ENCODE peak calls at places on chromosomes 6 and 20, in seven cellular contexts. R is ACHN; O is nephron progenitor cell; N is T follicular helper cell; C is stimulated activated CD8-positive, alpha-beta memory T cell treated with anti-CD3 and anti-CD28 coated beads, Interleukin-4, amount 100 ng/mL, for 48 hours; T is HS-27A; M is WTC11. P is an unnamed sample.

GRCh38 chr20:55354700-55355099 is 650.6 kb downstream of the CBLN4 start:
- DNase-seq in R (no peak), O (no peak), N (no peak), C (no peak), T (no peak), M (no peak), P (no peak)

GRCh38 chr20:15863735-15864134 is 709.5 kb downstream of the KIF16B start:
- DNase-seq in R (no peak), O (no peak), N (no peak), C (no peak), T (no peak), M (no peak), P (no peak)

GRCh38 chr20:16966276-16966880 is 218.2 kb downstream of the OTOR start:
- DNase-seq in R (no peak), O (no peak), N (no peak), C (no peak), T (no peak), M (no peak), P (no peak)

GRCh38 chr20:16438100-16438499 is 135.1 kb downstream of the KIF16B start:
- DNase-seq in R (no peak), O (no peak), N (no peak), C (no peak), T (no peak), M (no peak), P (no peak)

GRCh38 chr6:80179691-80180090 is 73.2 kb downstream of the BCKDHB start:
- DNase-seq in R (peak; percentile 13), O (no peak), N (no peak), C (no peak), T (no peak), M (no peak), P (no peak)

GRCh38 chr6:167270499-167271307 is 20.4 kb upstream of the UNC93A start:
- DNase-seq in R (no peak), O (no peak), N (no peak), C (no peak), T (no peak), M (no peak), P (no peak)

GRCh38 chr20:45211569-45212474 is 5.0 kb downstream of the SEMG1 start:
- DNase-seq in R (no peak), O (no peak), N (no peak), C (no peak), T (no peak), M (no peak), P (no peak)

GRCh38 chr20:34921436-34921835 is 34.2 kb downstream of the GSS start:
- DNase-seq in R (no peak), O (no peak), N (no peak), C (peak; percentile 46), T (no peak), M (no peak), P (no peak)

GRCh38 chr6:21447987-21448386 is 145.6 kb upstream of the SOX4 start:
- DNase-seq in R (no peak), O (no peak), N (no peak), C (no peak), T (no peak), M (no peak), P (no peak)

GRCh38 chr6:10316327-10316726 is 98.5 kb downstream of the TFAP2A start:
- DNase-seq in R (no peak), O (no peak), N (no peak), C (no peak), T (peak; percentile 36), M (no peak), P (no peak)

GRCh38 chr6:126180585-126180984 is 159.3 kb upstream of the CENPW start:
- DNase-seq in R (peak; percentile 83), O (no peak), N (no peak), C (peak; percentile 41), T (peak; percentile 59), M (no peak), P (peak; percentile 87)

GRCh38 chr6:39231844-39232243 is 2.6 kb upstream of the KCNK5 start:
- DNase-seq in R (no peak), O (no peak), N (no peak), C (no peak), T (no peak), M (peak; percentile 41), P (no peak)

GRCh38 chr20:50338479-50339195 is 148.0 kb downstream of the CEBPB start:
- DNase-seq in R (no peak), O (no peak), N (no peak), C (peak; percentile 84), T (no peak), M (peak; percentile 41), P (no peak)

GRCh38 chr6:53282741-53283140 is 66.0 kb downstream of the ELOVL5 start:
- DNase-seq in R (no peak), O (no peak), N (no peak), C (no peak), T (no peak), M (no peak), P (no peak)

GRCh38 chr6:71457883-71458282 is 169.3 kb downstream of the OGFRL1 start:
- DNase-seq in R (no peak), O (no peak), N (no peak), C (no peak), T (no peak), M (no peak), P (no peak)

GRCh38 chr6:154796484-154796883 is 63.3 kb downstream of the SCAF8 start:
- DNase-seq in R (no peak), O (no peak), N (no peak), C (no peak), T (no peak), M (no peak), P (no peak)

GRCh38 chr6:137920331-137920730 is 53.3 kb downstream of the TNFAIP3 start:
- DNase-seq in R (no peak), O (no peak), N (no peak), C (no peak), T (no peak), M (no peak), P (no peak)

GRCh38 chr6:148293181-148293995 is 49.2 kb upstream of the SASH1 start:
- DNase-seq in R (no peak), O (no peak), N (no peak), C (no peak), T (no peak), M (no peak), P (no peak)

GRCh38 chr6:161257778-161258457 is 15.9 kb downstream of the AGPAT4 start:
- DNase-seq in R (peak; percentile 55), O (no peak), N (no peak), C (no peak), T (no peak), M (no peak), P (peak; percentile 88)

GRCh38 chr6:135088818-135089809 is 34.5 kb upstream of the HBS1L start:
- DNase-seq in R (peak; percentile 36), O (no peak), N (no peak), C (peak; percentile 38), T (peak; percentile 26), M (no peak), P (peak; percentile 41)

GRCh38 chr6:26233608-26234420 is 131.2 kb upstream of the BTN3A2 start:
- DNase-seq in R (peak; percentile 62), O (no peak), N (peak; percentile 54), C (peak; percentile 83), T (no peak), M (no peak), P (no peak)

GRCh38 chr6:104983776-104984175 is 26.9 kb downstream of the LIN28B start:
- DNase-seq in R (no peak), O (no peak), N (no peak), C (no peak), T (no peak), M (no peak), P (no peak)

GRCh38 chr6:3616565-3617176 is 134.8 kb downstream of the PXDC1 start:
- DNase-seq in R (no peak), O (no peak), N (no peak), C (no peak), T (no peak), M (no peak), P (no peak)

GRCh38 chr6:128554302-128554701 is 33.9 kb upstream of the PTPRK start:
- DNase-seq in R (peak; percentile 8), O (no peak), N (no peak), C (no peak), T (no peak), M (no peak), P (no peak)

GRCh38 chr20:46230811-46231282 is 77.5 kb downstream of the CDH22 start:
- DNase-seq in R (peak; percentile 60), O (peak; percentile 86), N (no peak), C (no peak), T (no peak), M (peak; percentile 84), P (no peak)

GRCh38 chr20:60748086-60748485 is 504.0 kb upstream of the CDH4 start:
- DNase-seq in R (no peak), O (no peak), N (no peak), C (no peak), T (no peak), M (no peak), P (no peak)

GRCh38 chr6:44043479-44044153 is 83.6 kb downstream of the MRPL14 start:
- DNase-seq in R (no peak), O (no peak), N (no peak), C (no peak), T (no peak), M (peak; percentile 54), P (no peak)

GRCh38 chr6:1391692-1392309 is 2.4 kb downstream of the FOXF2 start:
- DNase-seq in R (no peak), O (no peak), N (no peak), C (no peak), T (no peak), M (no peak), P (no peak)

GRCh38 chr20:10653593-10654288 is 20.1 kb downstream of the JAG1 start:
- DNase-seq in R (no peak), O (peak; percentile 35), N (no peak), C (no peak), T (no peak), M (no peak), P (no peak)

GRCh38 chr6:34476462-34476861 is 10.6 kb downstream of the PACSIN1 start:
- DNase-seq in R (no peak), O (no peak), N (no peak), C (no peak), T (no peak), M (no peak), P (no peak)

GRCh38 chr6:31441368-31442267 is 38.2 kb downstream of the MICA start:
- DNase-seq in R (peak; percentile 61), O (peak; percentile 88), N (peak; percentile 70), C (peak; percentile 95), T (peak; percentile 19), M (peak; percentile 91), P (no peak)

GRCh38 chr20:64106435-64106961 is 867 bp downstream of the NPBWR2 start:
- DNase-seq in R (no peak), O (no peak), N (no peak), C (no peak), T (no peak), M (peak; percentile 7), P (no peak)

P was measured in HS-5.